ENCODE peak calls at places on chromosomes 4 and X, in four cellular contexts. C is H9, I is ovary, Q is transverse colon. P is an unnamed sample.

GRCh38 chrX:133574716-133575115 is 159.4 kb upstream of the GPC4 start:
- DNase-seq in C (no peak), I (no peak), Q (no peak), P (no peak)

GRCh38 chr4:173436866-173437265 is 38.0 kb upstream of the SCRG1 start:
- DNase-seq in C (no peak), I (no peak), Q (no peak), P (no peak)

GRCh38 chr4:40189997-40190396 is 6.8 kb upstream of the RHOH start:
- DNase-seq in C (no peak), I (peak; percentile 48), Q (no peak), P (no peak)

GRCh38 chr4:13427599-13428325 is 56.4 kb downstream of the RAB28 start:
- DNase-seq in C (no peak), I (no peak), Q (no peak), P (no peak)

GRCh38 chr4:181877329-181877848 is 365.8 kb upstream of the TENM3 start:
- DNase-seq in C (no peak), I (no peak), Q (no peak), P (no peak)

GRCh38 chr4:80036949-80037348 is 36.1 kb downstream of the ANTXR2 start:
- DNase-seq in C (no peak), I (no peak), Q (no peak), P (no peak)

GRCh38 chrX:147884958-147885357 is 26.8 kb upstream of the FMR1 start:
- DNase-seq in C (no peak), I (peak; percentile 22), Q (no peak), P (no peak)

GRCh38 chr4:141497627-141498026 is 138.8 kb upstream of the IL15 start:
- DNase-seq in C (no peak), I (no peak), Q (no peak), P (no peak)

GRCh38 chrX:64698317-64698716 is 277.9 kb downstream of the ZC4H2 start:
- DNase-seq in C (no peak), I (no peak), Q (no peak), P (no peak)

GRCh38 chr4:186844059-186844681 is 120.5 kb upstream of the FAT1 start:
- DNase-seq in C (no peak), I (no peak), Q (no peak), P (no peak)

GRCh38 chrX:3244955-3245354 is 101.5 kb downstream of the MXRA5 start:
- DNase-seq in C (no peak), I (no peak), Q (no peak), P (no peak)

GRCh38 chr4:39102297-39102696 is 40.3 kb downstream of the KLHL5 start:
- DNase-seq in C (no peak), I (no peak), Q (no peak), P (no peak)

GRCh38 chr4:108626056-108626455 is 5.7 kb downstream of the RPL34 start:
- DNase-seq in C (no peak), I (no peak), Q (no peak), P (no peak)

GRCh38 chrX:21207080-21207479 is 167.1 kb upstream of the CNKSR2 start:
- DNase-seq in C (no peak), I (no peak), Q (no peak), P (no peak)

GRCh38 chr4:126701756-126702155 is 931.0 kb upstream of the INTU start:
- DNase-seq in C (no peak), I (no peak), Q (no peak), P (no peak)

GRCh38 chr4:169098054-169098896 is 88.2 kb upstream of the CBR4 start:
- DNase-seq in C (no peak), I (no peak), Q (no peak), P (no peak)

GRCh38 chrX:63050225-63050624 is 300.9 kb downstream of the SPIN4 start:
- DNase-seq in C (no peak), I (no peak), Q (no peak), P (no peak)

GRCh38 chr4:81069706-81070331 is 39.3 kb downstream of the BMP3 start:
- DNase-seq in C (peak; percentile 86), I (peak; percentile 48), Q (peak; percentile 73), P (peak; percentile 88)

GRCh38 chr4:138959421-138959820 is 56.2 kb upstream of the NOCT start:
- DNase-seq in C (no peak), I (no peak), Q (no peak), P (no peak)

GRCh38 chr4:138960175-138960710 is 55.3 kb upstream of the NOCT start:
- DNase-seq in C (no peak), I (no peak), Q (no peak), P (no peak)

GRCh38 chr4:138961687-138962086 is 53.9 kb upstream of the NOCT start:
- DNase-seq in C (no peak), I (no peak), Q (no peak), P (no peak)

GRCh38 chr4:138967313-138967712 is 48.3 kb upstream of the NOCT start:
- DNase-seq in C (no peak), I (no peak), Q (no peak), P (no peak)

GRCh38 chr4:138964716-138965426 is 50.7 kb upstream of the NOCT start:
- DNase-seq in C (no peak), I (no peak), Q (no peak), P (no peak)
- TF ChIP-seq CTCF in C (no peak), I (no peak), Q (no peak), P (no peak)

GRCh38 chr4:98151145-98151929 is 8.1 kb upstream of the STPG2 start:
- DNase-seq in C (no peak), I (no peak), Q (no peak), P (no peak)
- TF ChIP-seq CTCF in C (no peak), I (no peak), Q (no peak), P (no peak)

DNA sequence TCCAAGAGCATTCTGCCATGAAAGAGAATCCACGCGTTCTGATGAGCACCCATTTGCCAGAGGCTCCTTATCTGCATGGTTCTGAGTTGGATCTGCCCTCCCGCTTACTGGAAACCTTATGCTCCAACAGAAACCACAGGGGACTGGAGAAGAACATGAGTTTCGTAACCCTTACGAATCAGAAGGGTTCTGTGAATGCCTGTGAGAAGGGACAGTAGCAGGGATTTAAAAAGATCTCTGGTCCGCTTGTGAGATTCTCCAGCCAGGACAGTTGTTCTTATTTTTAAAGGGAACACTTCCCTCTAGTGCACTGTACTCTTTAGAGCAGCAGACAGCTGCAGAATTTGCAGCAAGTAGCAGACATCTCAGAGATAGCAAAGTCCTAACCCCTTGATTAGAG is 22.5 kb upstream of the CENPU start:
- DNase-seq in C (no peak), I (peak; percentile 43), Q (no peak), P (no peak)
- TF ChIP-seq CTCF in C (no peak), I (no peak), Q (no peak), P (no peak)

DNA sequence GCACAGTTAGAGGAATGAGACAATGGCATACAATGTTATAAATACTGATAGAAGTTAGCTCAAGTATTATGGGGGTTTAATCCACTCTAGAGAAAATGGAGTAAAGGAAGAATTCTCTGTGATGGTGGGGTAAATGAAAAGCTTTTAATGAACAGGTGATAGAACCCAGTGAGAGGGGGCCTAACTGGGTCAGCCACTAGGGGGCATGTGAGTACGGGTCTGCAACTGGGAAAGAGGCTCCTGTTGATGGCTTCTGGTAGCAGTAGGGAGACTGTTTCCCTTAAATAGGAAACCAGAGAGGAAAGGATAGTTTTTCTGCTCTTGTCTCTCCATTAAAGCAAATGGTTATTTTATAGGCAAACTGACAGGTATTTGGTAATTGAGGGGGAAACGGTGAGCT is 132.8 kb upstream of the GPR101 start:
- DNase-seq in C (peak; percentile 37), I (no peak), Q (no peak), P (no peak)
- TF ChIP-seq CTCF in C (peak; percentile 73), I (no peak), Q (no peak), P (no peak)

GRCh38 chrX:69424161-69424560 is 80.0 kb upstream of the NALF2 start:
- DNase-seq in C (no peak), I (no peak), Q (no peak), P (no peak)
- TF ChIP-seq CTCF in C (peak; percentile 58), I (no peak), Q (peak; percentile 12), P (no peak)

DNA sequence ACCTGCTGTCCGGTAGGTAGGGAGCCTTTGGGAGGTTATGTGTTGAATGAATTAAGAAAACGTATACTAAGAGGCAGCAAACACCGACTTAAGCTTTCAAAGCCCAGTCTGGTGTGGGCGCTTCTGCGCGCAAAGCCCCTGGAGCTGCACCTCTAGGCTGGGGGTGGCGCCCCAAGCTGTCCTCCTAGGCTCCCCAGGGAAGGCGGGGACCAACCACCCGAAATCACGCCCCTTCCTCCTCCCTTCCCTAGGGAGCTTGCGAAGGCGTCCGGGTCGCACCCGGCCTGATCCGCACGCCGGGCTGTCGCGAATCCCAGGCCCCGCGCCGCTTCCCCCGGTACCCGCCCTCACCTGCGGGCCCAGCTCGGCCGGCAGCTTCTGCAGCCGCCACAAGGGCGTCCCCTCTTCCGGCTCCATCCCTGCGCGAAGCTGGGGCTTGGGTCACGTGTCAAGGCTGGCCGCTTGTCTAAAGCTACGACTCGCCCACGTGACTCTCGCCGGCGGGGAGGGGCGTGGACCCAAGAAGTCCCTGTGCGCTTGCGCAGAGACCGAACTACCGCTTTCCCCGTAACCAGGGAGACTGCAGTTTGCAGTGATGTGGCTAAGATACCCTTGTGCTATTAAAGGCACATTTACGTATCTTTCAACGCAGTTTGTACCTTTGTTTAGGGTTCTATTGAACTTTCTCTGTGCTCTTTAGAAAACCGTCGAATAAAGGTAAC is at the start of gene COMMD8:
- DNase-seq in C (peak; percentile 98), I (peak; percentile 97), Q (peak; percentile 98), P (peak; percentile 99)
- TF ChIP-seq CTCF in C (peak; percentile 33), I (peak; percentile 17), Q (no peak), P (no peak)

GRCh38 chrX:150647331-150647730 is 45.9 kb upstream of the MTMR1 start:
- DNase-seq in C (no peak), I (no peak), Q (no peak), P (no peak)

GRCh38 chrX:150643958-150644357 is 49.2 kb upstream of the MTMR1 start:
- DNase-seq in C (no peak), I (no peak), Q (no peak), P (no peak)

GRCh38 chrX:150642421-150642820 is 50.8 kb upstream of the MTMR1 start:
- DNase-seq in C (no peak), I (no peak), Q (no peak), P (no peak)

GRCh38 chrX:150648296-150648940 is 44.8 kb upstream of the MTMR1 start:
- DNase-seq in C (no peak), I (no peak), Q (no peak), P (no peak)

GRCh38 chrX:150643271-150643670 is 49.9 kb upstream of the MTMR1 start:
- DNase-seq in C (no peak), I (no peak), Q (no peak), P (no peak)
- TF ChIP-seq CTCF in C (no peak), I (no peak), Q (no peak), P (no peak)

GRCh38 chrX:12447448-12448154 is 309.3 kb downstream of the FRMPD4 start:
- DNase-seq in C (no peak), I (no peak), Q (no peak), P (no peak)
- TF ChIP-seq CTCF in C (no peak), I (no peak), Q (no peak), P (no peak)

GRCh38 chr4:148067307-148067916 is 335.5 kb downstream of the ARHGAP10 start:
- DNase-seq in C (no peak), I (no peak), Q (no peak), P (no peak)
- TF ChIP-seq CTCF in C (no peak), I (no peak), Q (no peak), P (no peak)

P was measured in lower leg skin.